ENCODE peak calls at places on chromosomes 16 and 17, in seven cellular contexts. P is HCT116, Y is GM12878, O is K562, A is A549, M is SK-N-SH, R is HepG2. E is an unnamed sample.

GRCh38 chr17:43356999-43357398 is 41.8 kb upstream of the ARL4D start:
- DNase-seq in P (no peak), Y (no peak), O (no peak), A (peak; percentile 47), M (no peak), R (no peak), E (no peak)

GRCh38 chr16:53960954-53961616 is 257.1 kb downstream of the FTO start:
- DNase-seq in P (no peak), Y (no peak), O (no peak), A (no peak), M (peak; percentile 34), R (no peak), E (no peak)

GRCh38 chr16:4176794-4177438 is 60.7 kb upstream of the ADCY9 start:
- DNase-seq in P (peak; percentile 45), Y (peak; percentile 21), O (peak; percentile 29), A (peak; percentile 62), M (no peak), R (peak; percentile 8), E (no peak)

GRCh38 chr16:4303973-4304372 is 11.9 kb upstream of the GLIS2 start:
- DNase-seq in P (no peak), Y (no peak), O (no peak), A (no peak), M (peak; percentile 47), R (no peak), E (peak; percentile 49)

GRCh38 chr16:49799172-49799571 is 56.7 kb downstream of the ZNF423 start:
- DNase-seq in P (no peak), Y (no peak), O (no peak), A (no peak), M (no peak), R (no peak), E (peak; percentile 71)

GRCh38 chr17:81735181-81736102 is 23.4 kb downstream of the SLC25A10 start:
- DNase-seq in P (no peak), Y (peak; percentile 26), O (peak; percentile 79), A (peak; percentile 63), M (no peak), R (no peak), E (no peak)

GRCh38 chr17:29559640-29560039 is 7.2 kb downstream of the ABHD15 start:
- DNase-seq in P (no peak), Y (no peak), O (no peak), A (no peak), M (no peak), R (no peak), E (no peak)

GRCh38 chr17:78265121-78265520 is 33.7 kb downstream of the TMEM235 start:
- DNase-seq in P (no peak), Y (no peak), O (no peak), A (no peak), M (peak; percentile 20), R (no peak), E (no peak)

GRCh38 chr16:24673155-24673554 is 56.3 kb upstream of the TNRC6A start:
- DNase-seq in P (no peak), Y (no peak), O (no peak), A (no peak), M (no peak), R (peak; percentile 33), E (no peak)

GRCh38 chr17:47210105-47210504 is 957 bp downstream of the MYL4 start:
- DNase-seq in P (no peak), Y (no peak), O (peak; percentile 40), A (no peak), M (no peak), R (no peak), E (no peak)

GRCh38 chr17:57107498-57108101 is 22.6 kb downstream of the AKAP1 start:
- DNase-seq in P (peak; percentile 94), Y (no peak), O (peak; percentile 48), A (no peak), M (no peak), R (peak; percentile 72), E (no peak)

GRCh38 chr17:7363311-7363710 is 8.4 kb downstream of the TMEM95 start:
- DNase-seq in P (no peak), Y (no peak), O (no peak), A (no peak), M (no peak), R (peak; percentile 69), E (no peak)

GRCh38 chr17:63774141-63774981 is at the start of gene DDX42:
- DNase-seq in P (no peak), Y (no peak), O (peak; percentile 82), A (peak; percentile 58), M (peak; percentile 75), R (peak; percentile 64), E (peak; percentile 94)

GRCh38 chr17:50079334-50080095 is 15.6 kb upstream of the PDK2 start:
- DNase-seq in P (peak; percentile 65), Y (no peak), O (peak; percentile 67), A (peak; percentile 79), M (no peak), R (peak; percentile 75), E (peak; percentile 85)

GRCh38 chr16:85137323-85138072 is 25.2 kb upstream of the CIBAR2 start:
- DNase-seq in P (no peak), Y (no peak), O (peak; percentile 73), A (no peak), M (peak; percentile 96), R (peak; percentile 87), E (no peak)

GRCh38 chr17:77581480-77581879 is 377.0 kb upstream of the TNRC6C start:
- DNase-seq in P (no peak), Y (no peak), O (no peak), A (no peak), M (no peak), R (no peak), E (no peak)

GRCh38 chr16:83901101-83901500 is 2.2 kb downstream of the MLYCD start:
- DNase-seq in P (no peak), Y (no peak), O (no peak), A (no peak), M (no peak), R (no peak), E (no peak)

GRCh38 chr17:14784997-14785696 is 480.0 kb downstream of the PMP22 start:
- DNase-seq in P (no peak), Y (no peak), O (no peak), A (no peak), M (no peak), R (peak; percentile 47), E (peak; percentile 13)

GRCh38 chr16:56363181-56363716 is 62.1 kb downstream of the AMFR start:
- DNase-seq in P (no peak), Y (no peak), O (no peak), A (no peak), M (no peak), R (no peak), E (no peak)

GRCh38 chr17:70968302-70968701 is 799.0 kb downstream of the KCNJ2 start:
- DNase-seq in P (no peak), Y (no peak), O (no peak), A (no peak), M (no peak), R (no peak), E (no peak)

GRCh38 chr17:74947041-74947754 is 11.5 kb downstream of the OTOP3 start:
- DNase-seq in P (no peak), Y (no peak), O (no peak), A (no peak), M (no peak), R (no peak), E (no peak)

GRCh38 chr17:74946641-74947040 is 10.9 kb downstream of the OTOP3 start:
- DNase-seq in P (no peak), Y (no peak), O (no peak), A (no peak), M (no peak), R (no peak), E (no peak)

GRCh38 chr17:74941128-74941725 is 5.5 kb downstream of the OTOP3 start:
- DNase-seq in P (no peak), Y (no peak), O (no peak), A (no peak), M (no peak), R (no peak), E (no peak)

GRCh38 chr17:74945543-74945942 is 9.8 kb downstream of the OTOP3 start:
- DNase-seq in P (no peak), Y (peak; percentile 48), O (no peak), A (no peak), M (no peak), R (no peak), E (no peak)

GRCh38 chr17:74943808-74944522 is 8.3 kb downstream of the OTOP3 start:
- DNase-seq in P (no peak), Y (no peak), O (no peak), A (peak; percentile 58), M (no peak), R (no peak), E (peak; percentile 51)
- TF ChIP-seq REST in P (no peak), Y (no peak), O (no peak), A (no peak), M (no peak), R (no peak), E (no peak)

DNA sequence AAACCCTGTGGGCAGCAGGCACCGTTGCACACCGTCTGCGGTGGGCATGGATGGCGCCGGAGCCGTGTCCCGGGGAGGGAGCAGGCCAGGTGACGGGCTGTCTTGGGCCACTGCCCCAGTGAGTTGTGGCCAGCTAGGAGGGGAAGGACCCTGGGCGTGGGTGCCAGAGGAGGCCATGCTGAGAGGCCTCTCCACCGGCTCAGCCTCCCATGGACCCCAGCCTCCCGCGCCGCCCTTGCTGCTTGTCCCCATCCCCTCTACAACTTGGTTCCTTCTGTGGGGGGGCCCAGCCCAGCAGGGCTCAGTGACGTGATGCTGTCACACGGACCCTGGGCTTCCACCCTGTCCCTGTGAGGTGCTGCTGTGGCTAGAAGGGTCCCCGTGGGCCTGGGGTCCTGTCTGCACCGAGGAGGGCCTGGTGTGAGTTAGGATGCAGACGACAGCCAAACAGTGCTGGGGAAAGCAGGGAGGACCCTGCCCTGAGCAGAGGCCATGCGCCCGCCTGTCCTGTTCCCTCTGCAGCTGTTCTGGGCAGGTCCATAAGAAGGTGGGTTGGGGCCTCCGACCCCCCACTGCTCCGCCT is 11.3 kb downstream of the UBE2I start:
- DNase-seq in P (no peak), Y (no peak), O (no peak), A (no peak), M (no peak), R (no peak), E (no peak)
- H3K4me2 ChIP-seq in P (no peak overlapping the region), Y (no peak overlapping the region), O (no peak overlapping the region), A (no peak overlapping the region), M (no peak overlapping the region), R (no peak overlapping the region), E (no peak overlapping the region)

DNA sequence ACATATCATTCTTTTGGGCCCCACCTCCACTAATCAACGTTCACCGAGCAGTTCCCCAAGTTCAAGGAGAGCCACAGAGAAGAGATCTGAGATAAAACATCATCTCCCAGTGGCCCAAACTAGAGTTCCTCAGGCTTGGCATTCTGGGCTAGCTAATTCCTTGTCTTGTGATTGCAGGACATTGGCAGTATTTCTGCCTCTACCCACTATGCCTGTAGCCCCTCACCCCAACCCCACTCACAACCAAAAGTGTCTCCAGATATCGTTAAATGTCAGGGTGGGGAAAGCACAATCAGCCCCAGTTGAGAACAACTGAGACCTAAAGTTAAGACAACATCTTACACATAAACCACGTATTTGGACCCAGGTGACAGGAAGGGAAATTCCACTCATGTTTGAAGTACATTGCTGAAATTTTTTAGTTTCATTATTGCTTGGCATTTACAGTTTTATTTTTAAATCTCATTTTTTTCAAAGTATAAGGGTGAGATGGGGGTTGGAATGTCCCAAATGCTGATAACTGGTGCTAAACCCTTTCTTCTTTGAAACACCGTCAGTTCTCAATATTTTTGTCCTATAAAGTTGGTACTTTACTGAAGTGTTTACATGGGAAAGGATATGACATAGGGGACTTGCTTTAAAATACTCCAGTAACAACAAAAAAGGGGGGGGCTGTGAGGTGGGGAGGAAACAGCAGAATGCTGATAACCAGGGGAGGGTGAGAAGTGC is 13.6 kb downstream of the ZC3H7A start:
- DNase-seq in P (no peak), Y (peak; percentile 89), O (peak; percentile 28), A (no peak), M (no peak), R (no peak), E (no peak)
- H3K4me3 ChIP-seq in P (no peak overlapping the region), Y (peak overlapping the region; percentile 67), O (no peak overlapping the region), A (no peak overlapping the region), M (no peak overlapping the region), R (no peak overlapping the region), E (no peak overlapping the region)

GRCh38 chr16:69039333-69039941 is 66.0 kb upstream of the HAS3 start:
- DNase-seq in P (no peak), Y (no peak), O (no peak), A (no peak), M (no peak), R (peak; percentile 72), E (no peak)
- TF ChIP-seq REST in P (no peak), Y (no peak), O (no peak), A (no peak), M (no peak), R (no peak), E (no peak)

E was measured in GM23338.